ENCODE peak calls at places on chromosomes 5 and 9, in seven cellular contexts. L is Daoy, M is T follicular helper cell, I is fibroblast of pulmonary artery, Q is iris pigment epithelial cell, N is lung, Y is omental fat pad. U is an unnamed sample.

GRCh38 chr5:42483472-42484154 is 60.4 kb downstream of the GHR start:
- DNase-seq in N (no peak), M (no peak), I (peak), Y (no peak), L (no peak), Q (no peak), U (no peak)

GRCh38 chr9:3012843-3013242 is 168.9 kb upstream of the PUM3 start:
- DNase-seq in Y (no peak), I (no peak), L (no peak), M (no peak), N (no peak), Q (no peak), U (no peak)

GRCh38 chr9:126491256-126491879 is 122.4 kb upstream of the LMX1B start:
- DNase-seq in I (peak), L (peak), Y (no peak), M (peak), Q (peak), N (peak), U (peak)

GRCh38 chr9:935348-935965 is 41.0 kb upstream of the DMRT3 start:
- DNase-seq in L (peak), Y (no peak), I (peak), N (peak), M (no peak), Q (peak), U (no peak)

GRCh38 chr5:922041-922744 is 29.5 kb downstream of the TRIP13 start:
- DNase-seq in Q (no peak), I (no peak), Y (no peak), L (no peak), M (no peak), N (no peak), U (no peak)

GRCh38 chr5:109062669-109063068 is 315.0 kb downstream of the FER start:
- DNase-seq in I (no peak), Y (no peak), N (no peak), Q (no peak), M (no peak), L (no peak), U (no peak)

GRCh38 chr9:137488330-137488653 is 29.2 kb upstream of the NSMF start:
- DNase-seq in L (no peak), Y (no peak), M (no peak), N (no peak), Q (no peak), I (peak), U (no peak)

GRCh38 chr5:683619-684481 is 9.3 kb downstream of the TPPP start:
- DNase-seq in Q (no peak), L (no peak), M (no peak), Y (peak), I (no peak), N (no peak), U (no peak)

GRCh38 chr5:74412064-74412463 is 228.5 kb downstream of the ENC1 start:
- DNase-seq in N (no peak), I (no peak), Y (no peak), Q (no peak), M (no peak), L (no peak), U (no peak)

GRCh38 chr9:105842023-105842644 is 147.8 kb downstream of the TMEM38B start:
- DNase-seq in L (peak), Q (peak), I (peak), N (no peak), M (no peak), Y (no peak), U (peak)

GRCh38 chr5:74839228-74839627 is 27.0 kb downstream of the FAM169A start:
- DNase-seq in Q (no peak), L (no peak), M (no peak), Y (no peak), N (no peak), I (no peak), U (no peak)

GRCh38 chr9:93592389-93593021 is 16.1 kb downstream of the PHF2 start:
- DNase-seq in I (no peak), N (peak), L (no peak), M (no peak), Q (no peak), Y (no peak), U (no peak)

U was measured in LoVo.